ENCODE peak calls at places on chromosomes 4 and X, in six cellular contexts. D is ovary, S is mucosa of descending colon, L is fibroblast of pulmonary artery, A is astrocyte, X is brain microvascular endothelial cell. B is an unnamed sample.
A peak's percentile ranks its signal among the peaks of the same experiment; 100 is the strongest.

GRCh38 chr4:95728145-95728544 is 111.7 kb upstream of the PDHA2 start:
- DNase-seq in D (peak; percentile 43), S (no peak), L (peak; percentile 89), A (peak; percentile 74), X (peak; percentile 12), B (no peak)

GRCh38 chrX:275967-276587 is 5.1 kb upstream of the PLCXD1 start:
- DNase-seq in D (no peak), S (peak; percentile 85), L (peak; percentile 41), A (peak; percentile 22), X (no peak), B (peak; percentile 66)

GRCh38 chrX:154349359-154349935 is 25.0 kb downstream of the FLNA start:
- DNase-seq in D (peak; percentile 27), S (no peak), L (no peak), A (no peak), X (no peak), B (no peak)

GRCh38 chr4:14888790-14889189 is 113.5 kb upstream of the CPEB2 start:
- DNase-seq in D (no peak), S (no peak), L (peak; percentile 10), A (no peak), X (no peak), B (no peak)

GRCh38 chr4:85402371-85402770 is 72.6 kb upstream of the ARHGAP24 start:
- DNase-seq in D (no peak), S (no peak), L (peak; percentile 94), A (peak; percentile 86), X (peak; percentile 60), B (peak; percentile 86)

GRCh38 chr4:43148481-43148880 is 256.0 kb downstream of the GRXCR1 start:
- DNase-seq in D (no peak), S (no peak), L (no peak), A (no peak), X (no peak), B (no peak)

GRCh38 chr4:154626793-154627484 is 14.5 kb upstream of the FGG start:
- DNase-seq in D (peak; percentile 50), S (peak; percentile 46), L (peak; percentile 39), A (peak; percentile 27), X (peak; percentile 51), B (no peak)

GRCh38 chr4:146981651-146982050 is 36.0 kb upstream of the TTC29 start:
- DNase-seq in D (no peak), S (no peak), L (peak; percentile 17), A (peak; percentile 22), X (peak; percentile 40), B (peak; percentile 48)

GRCh38 chr4:131344761-131345160 is 1804.3 kb upstream of the PCDH10 start:
- DNase-seq in D (no peak), S (no peak), L (no peak), A (no peak), X (no peak), B (no peak)

GRCh38 chr4:70724463-70724862 is 2.7 kb downstream of the RUFY3 start:
- DNase-seq in D (no peak), S (no peak), L (no peak), A (no peak), X (no peak), B (no peak)

GRCh38 chrX:122567911-122568310 is 616.2 kb upstream of the GRIA3 start:
- DNase-seq in D (no peak), S (no peak), L (no peak), A (peak; percentile 72), X (no peak), B (no peak)

GRCh38 chr4:3481113-3481531 is 18.0 kb downstream of the DOK7 start:
- DNase-seq in D (no peak), S (no peak), L (no peak), A (no peak), X (no peak), B (no peak)

GRCh38 chr4:88275949-88276515 is 8.3 kb downstream of the PPM1K start:
- DNase-seq in D (no peak), S (no peak), L (no peak), A (peak; percentile 12), X (peak; percentile 20), B (peak; percentile 14)

GRCh38 chrX:108464604-108465003 is 25.0 kb downstream of the COL4A5 start:
- DNase-seq in D (no peak), S (no peak), L (peak; percentile 38), A (peak; percentile 72), X (peak; percentile 38), B (no peak)

GRCh38 chr4:19429684-19430083 is 822.0 kb upstream of the SLIT2 start:
- DNase-seq in D (no peak), S (no peak), L (no peak), A (no peak), X (no peak), B (no peak)

GRCh38 chr4:54439831-54440243 is 210.7 kb downstream of the PDGFRA start:
- DNase-seq in D (peak; percentile 25), S (peak; percentile 9), L (peak; percentile 76), A (peak; percentile 48), X (peak; percentile 52), B (peak; percentile 17)

GRCh38 chr4:72909461-72909860 is 160.1 kb downstream of the COX18 start:
- DNase-seq in D (peak; percentile 34), S (no peak), L (no peak), A (no peak), X (no peak), B (no peak)

GRCh38 chr4:88591787-88592599 is at the start of gene HERC3:
- DNase-seq in D (peak; percentile 89), S (peak; percentile 93), L (peak; percentile 84), A (peak; percentile 71), X (peak; percentile 74), B (peak; percentile 82)

DNA sequence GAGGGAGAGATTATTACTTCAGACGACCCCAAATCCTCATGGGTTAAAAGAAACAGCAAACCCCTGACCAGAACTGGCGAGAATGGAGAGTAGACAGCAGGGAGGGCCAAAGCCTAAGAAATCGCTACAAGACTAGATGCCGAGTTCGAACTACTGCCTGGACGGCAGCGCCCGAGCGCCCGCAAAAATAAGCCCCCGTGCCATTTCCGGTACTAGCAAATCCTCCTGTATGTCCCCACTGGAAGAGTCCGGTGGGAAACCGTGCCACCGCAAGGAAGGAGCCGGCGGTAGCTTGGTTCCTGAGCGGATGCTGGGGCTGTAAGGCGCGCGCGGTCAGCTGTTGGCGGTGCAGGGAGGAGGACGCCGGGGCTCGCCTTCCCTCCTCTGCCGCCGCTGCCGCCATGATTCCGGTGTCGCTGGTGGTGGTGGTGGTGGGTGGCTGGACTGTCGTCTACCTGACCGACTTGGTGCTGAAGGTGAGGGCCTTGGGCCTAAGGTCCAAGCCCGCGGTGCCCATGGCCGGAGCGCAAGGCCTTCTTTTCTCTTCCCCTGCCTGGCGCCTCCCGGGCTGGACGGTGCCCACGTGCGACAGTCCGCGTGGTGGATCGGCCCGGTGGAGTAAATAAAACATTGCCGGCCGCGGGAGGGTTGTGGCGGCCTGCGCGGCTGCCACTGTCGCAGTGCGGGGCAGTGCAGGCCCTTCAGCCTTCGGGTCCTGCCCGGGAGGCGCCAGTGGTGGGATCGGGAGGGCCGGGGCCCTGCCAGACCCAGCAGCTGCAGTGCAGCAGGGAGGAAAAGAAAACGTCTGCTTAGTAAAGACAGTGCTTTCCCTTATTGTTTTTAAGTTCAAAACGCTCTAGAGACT is at the start of gene MBTPS2:
- DNase-seq in D (peak; percentile 84), S (peak; percentile 82), L (peak; percentile 92), A (peak; percentile 82), X (peak; percentile 76), B (peak; percentile 78)
- TF ChIP-seq CTCF in D (no peak), S (no peak), L (peak; percentile 7), A (peak; percentile 10), X (peak; percentile 13), B (no peak)

GRCh38 chr4:17280266-17280665 is 231.6 kb downstream of the QDPR start:
- DNase-seq in D (no peak), S (no peak), L (no peak), A (no peak), X (no peak), B (peak; percentile 4)
- TF ChIP-seq CTCF in D (no peak), S (no peak), L (no peak), A (no peak), X (no peak), B (peak; percentile 48)

GRCh38 chrX:120090208-120090607 is 12.7 kb upstream of the RHOXF2B start:
- DNase-seq in D (no peak), S (no peak), L (no peak), A (no peak), X (no peak), B (no peak)
- TF ChIP-seq CTCF in D (no peak), S (no peak), L (no peak), A (no peak), X (peak; percentile 24), B (no peak)

GRCh38 chr4:51840791-51841190 is 2.2 kb upstream of the DCUN1D4 start:
- DNase-seq in D (no peak), S (no peak), L (no peak), A (no peak), X (no peak), B (no peak)

GRCh38 chr4:51843309-51844156 is 580 bp downstream of the DCUN1D4 start:
- DNase-seq in D (peak; percentile 87), S (peak; percentile 69), L (peak; percentile 70), A (peak; percentile 45), X (peak; percentile 53), B (peak; percentile 42)

GRCh38 chr4:51842167-51842553 is 793 bp upstream of the DCUN1D4 start:
- DNase-seq in D (peak; percentile 45), S (peak; percentile 43), L (peak; percentile 38), A (no peak), X (no peak), B (peak; percentile 3)

GRCh38 chr4:51844157-51845054 is 1.5 kb downstream of the DCUN1D4 start:
- DNase-seq in D (peak; percentile 92), S (peak; percentile 96), L (peak; percentile 96), A (peak; percentile 82), X (peak; percentile 94), B (peak; percentile 80)

DNA sequence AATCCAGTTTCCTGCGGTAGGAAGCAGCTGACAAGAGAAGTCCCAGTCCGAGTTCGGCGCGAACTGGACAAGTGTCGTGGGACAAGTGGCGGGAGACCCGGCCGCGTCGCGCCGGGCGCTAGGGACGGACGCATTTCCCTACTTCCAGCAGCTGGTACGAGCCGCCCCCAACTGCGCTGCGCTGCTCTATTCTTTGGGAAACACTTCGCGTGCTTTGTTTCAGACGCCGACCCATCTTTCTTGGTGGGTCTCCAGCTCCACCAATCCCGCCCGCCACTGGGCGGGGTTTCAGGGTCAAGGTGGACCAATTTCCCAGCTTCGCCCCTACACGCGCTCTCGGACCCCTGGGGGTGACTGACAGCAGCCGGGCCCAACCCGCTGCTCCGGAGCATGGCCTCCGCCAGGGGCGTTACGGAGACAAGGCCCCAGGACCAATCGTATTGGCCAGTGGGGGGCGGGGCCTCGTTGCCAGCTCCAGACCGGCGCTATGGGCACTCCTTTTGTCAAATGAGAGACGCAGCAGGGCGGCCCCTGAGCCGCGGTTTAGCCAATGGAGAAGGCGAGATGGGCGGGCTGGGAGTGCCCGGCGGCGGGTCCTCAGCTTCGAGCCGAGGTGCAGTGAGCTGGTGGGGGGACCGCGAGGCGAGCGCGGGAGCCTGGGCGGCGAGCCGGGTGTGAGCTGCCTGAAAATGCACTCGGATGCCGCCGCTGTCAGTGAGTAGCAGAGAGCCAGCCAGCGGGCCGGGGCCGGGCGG is at the start of gene DCUN1D4:
- DNase-seq in D (peak; percentile 100), S (peak; percentile 100), L (peak; percentile 100), A (peak; percentile 100), X (peak; percentile 100), B (peak; percentile 100)
- TF ChIP-seq CTCF in D (peak; percentile 49), S (peak; percentile 62), L (peak; percentile 22), A (no peak), X (peak; percentile 53), B (peak; percentile 73)

DNA sequence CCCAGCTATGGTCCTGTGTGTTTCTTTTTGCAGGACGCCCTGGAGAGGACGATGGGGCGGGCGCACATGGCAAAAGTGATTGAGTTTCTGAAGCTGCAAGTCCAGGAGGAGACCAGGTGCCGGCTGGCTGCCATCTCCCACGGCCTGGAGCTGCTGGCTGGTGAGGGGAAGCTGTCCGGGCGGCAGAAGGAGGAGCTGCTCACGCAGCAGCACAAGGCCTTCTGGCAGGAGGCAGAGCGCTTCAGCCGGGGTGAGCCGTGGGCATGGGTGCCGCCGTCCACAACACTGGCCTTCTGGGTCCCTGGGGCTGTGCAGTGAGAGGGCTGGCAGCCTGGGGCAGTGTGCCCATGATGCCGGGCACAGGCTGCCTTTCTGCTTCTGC is 41.8 kb downstream of the EVC start:
- DNase-seq in D (no peak), S (no peak), L (no peak), A (no peak), X (no peak), B (no peak)
- TF ChIP-seq CTCF in D (no peak), S (no peak), L (no peak), A (no peak), X (no peak), B (no peak)